ENCODE peak calls at places on chromosome 20, in six cellular contexts. One of them, this sample, is unnamed.

GRCh38 chr20:13452470-13453124 is 186.1 kb downstream of the TASP1 start:
- DNase-seq in K562: no peak
- DNase-seq in GM12878: no peak
- DNase-seq in H1: no peak
- DNase-seq in HepG2: peak; percentile 70
- DNase-seq in SK-N-SH: no peak
- DNase-seq in this sample: no peak

GRCh38 chr20:58637466-58638198 is 13.5 kb upstream of the STX16 start:
- DNase-seq in SK-N-SH: no peak
- DNase-seq in K562: no peak
- DNase-seq in H1: no peak
- DNase-seq in HepG2: no peak
- DNase-seq in GM12878: no peak
- DNase-seq in this sample: no peak

GRCh38 chr20:60117040-60117439 is 158.8 kb downstream of the CDH26 start:
- DNase-seq in K562: no peak
- DNase-seq in SK-N-SH: no peak
- DNase-seq in GM12878: no peak
- DNase-seq in HepG2: no peak
- DNase-seq in H1: no peak
- DNase-seq in this sample: no peak

GRCh38 chr20:48785801-48786200 is 42.0 kb downstream of the PREX1 start:
- DNase-seq in H1: no peak
- DNase-seq in HepG2: no peak
- DNase-seq in K562: no peak
- DNase-seq in SK-N-SH: no peak
- DNase-seq in GM12878: no peak
- DNase-seq in this sample: no peak

GRCh38 chr20:22555791-22556564 is 28.4 kb downstream of the FOXA2 start:
- DNase-seq in HepG2: no peak
- DNase-seq in GM12878: no peak
- DNase-seq in H1: no peak
- DNase-seq in SK-N-SH: no peak
- DNase-seq in K562: no peak
- DNase-seq in this sample: no peak

GRCh38 chr20:49684335-49684997 is 29.2 kb downstream of the B4GALT5 start:
- DNase-seq in SK-N-SH: no peak
- DNase-seq in K562: no peak
- DNase-seq in H1: no peak
- DNase-seq in HepG2: no peak
- DNase-seq in GM12878: no peak
- DNase-seq in this sample: peak; percentile 68

GRCh38 chr20:33373735-33374605 is 27.3 kb downstream of the CDK5RAP1 start:
- DNase-seq in K562: no peak
- DNase-seq in H1: no peak
- DNase-seq in HepG2: peak; percentile 99
- DNase-seq in SK-N-SH: no peak
- DNase-seq in GM12878: no peak
- DNase-seq in this sample: no peak

GRCh38 chr20:58024241-58024721 is 204.2 kb downstream of the ANKRD60 start:
- DNase-seq in K562: no peak
- DNase-seq in H1: no peak
- DNase-seq in HepG2: no peak
- DNase-seq in SK-N-SH: no peak
- DNase-seq in GM12878: no peak
- DNase-seq in this sample: no peak

GRCh38 chr20:61353261-61353995 is 101.4 kb downstream of the CDH4 start:
- DNase-seq in GM12878: no peak
- DNase-seq in H1: no peak
- DNase-seq in K562: no peak
- DNase-seq in HepG2: no peak
- DNase-seq in SK-N-SH: no peak
- DNase-seq in this sample: no peak

GRCh38 chr20:41848180-41848579 is 230.0 kb upstream of the CHD6 start:
- DNase-seq in K562: peak; percentile 24
- DNase-seq in GM12878: no peak
- DNase-seq in HepG2: peak; percentile 29
- DNase-seq in SK-N-SH: no peak
- DNase-seq in H1: no peak
- DNase-seq in this sample: no peak

GRCh38 chr20:49346682-49347081 is 68.8 kb upstream of the ZNFX1 start:
- DNase-seq in K562: no peak
- DNase-seq in SK-N-SH: peak; percentile 36
- DNase-seq in H1: no peak
- DNase-seq in GM12878: no peak
- DNase-seq in HepG2: no peak
- DNase-seq in this sample: no peak

GRCh38 chr20:47540443-47541354 is 39.0 kb downstream of the NCOA3 start:
- DNase-seq in SK-N-SH: no peak
- DNase-seq in K562: peak; percentile 24
- DNase-seq in H1: no peak
- DNase-seq in HepG2: peak; percentile 59
- DNase-seq in GM12878: peak; percentile 21
- DNase-seq in this sample: peak; percentile 38

GRCh38 chr20:41356951-41357350 is 9.7 kb downstream of the EMILIN3 start:
- DNase-seq in HepG2: no peak
- DNase-seq in GM12878: no peak
- DNase-seq in SK-N-SH: no peak
- DNase-seq in K562: no peak
- DNase-seq in H1: no peak
- DNase-seq in this sample: no peak

GRCh38 chr20:37071481-37071911 is 24.3 kb downstream of the RBL1 start:
- DNase-seq in HepG2: no peak
- DNase-seq in GM12878: peak; percentile 24
- DNase-seq in H1: no peak
- DNase-seq in SK-N-SH: no peak
- DNase-seq in K562: no peak
- DNase-seq in this sample: no peak

GRCh38 chr20:48718914-48719578 is 108.8 kb downstream of the PREX1 start:
- DNase-seq in SK-N-SH: no peak
- DNase-seq in H1: no peak
- DNase-seq in GM12878: no peak
- DNase-seq in HepG2: no peak
- DNase-seq in K562: no peak
- DNase-seq in this sample: no peak

GRCh38 chr20:10359621-10360040 is 74.4 kb downstream of the MKKS start:
- DNase-seq in HepG2: no peak
- DNase-seq in SK-N-SH: no peak
- DNase-seq in H1: no peak
- DNase-seq in K562: no peak
- DNase-seq in GM12878: peak; percentile 51
- DNase-seq in this sample: no peak

GRCh38 chr20:22491188-22491500 is 93.2 kb downstream of the FOXA2 start:
- DNase-seq in HepG2: no peak
- DNase-seq in GM12878: no peak
- DNase-seq in SK-N-SH: no peak
- DNase-seq in K562: no peak
- DNase-seq in H1: no peak
- DNase-seq in this sample: no peak

GRCh38 chr20:36336838-36337478 is 30.8 kb downstream of the DLGAP4 start:
- DNase-seq in GM12878: no peak
- DNase-seq in H1: no peak
- DNase-seq in SK-N-SH: peak; percentile 62
- DNase-seq in K562: no peak
- DNase-seq in HepG2: no peak
- DNase-seq in this sample: no peak

GRCh38 chr20:48708116-48708515 is 119.7 kb downstream of the PREX1 start:
- DNase-seq in HepG2: no peak
- DNase-seq in GM12878: no peak
- DNase-seq in K562: no peak
- DNase-seq in H1: no peak
- DNase-seq in SK-N-SH: no peak
- DNase-seq in this sample: no peak

GRCh38 chr20:56626367-56627121 is 2.6 kb upstream of the TFAP2C start:
- DNase-seq in GM12878: no peak
- DNase-seq in K562: peak; percentile 54
- DNase-seq in SK-N-SH: peak; percentile 74
- DNase-seq in HepG2: no peak
- DNase-seq in H1: peak; percentile 59
- DNase-seq in this sample: no peak

GRCh38 chr20:53975761-53976160 is 94.6 kb downstream of the BCAS1 start:
- DNase-seq in SK-N-SH: no peak
- DNase-seq in HepG2: peak; percentile 51
- DNase-seq in K562: no peak
- DNase-seq in GM12878: no peak
- DNase-seq in H1: no peak
- DNase-seq in this sample: no peak

GRCh38 chr20:53981130-53981529 is 89.3 kb downstream of the BCAS1 start:
- DNase-seq in K562: no peak
- DNase-seq in H1: no peak
- DNase-seq in GM12878: no peak
- DNase-seq in HepG2: no peak
- DNase-seq in SK-N-SH: no peak
- DNase-seq in this sample: no peak

GRCh38 chr20:53977391-53977790 is 93.0 kb downstream of the BCAS1 start:
- DNase-seq in SK-N-SH: no peak
- DNase-seq in GM12878: no peak
- DNase-seq in H1: no peak
- DNase-seq in HepG2: no peak
- DNase-seq in K562: no peak
- DNase-seq in this sample: no peak

GRCh38 chr20:53980101-53980500 is 90.3 kb downstream of the BCAS1 start:
- DNase-seq in HepG2: no peak
- DNase-seq in K562: no peak
- DNase-seq in H1: no peak
- DNase-seq in GM12878: no peak
- DNase-seq in SK-N-SH: no peak
- DNase-seq in this sample: no peak

GRCh38 chr20:53978497-53978896 is 91.9 kb downstream of the BCAS1 start:
- DNase-seq in SK-N-SH: no peak
- DNase-seq in GM12878: no peak
- DNase-seq in HepG2: no peak
- DNase-seq in K562: no peak
- DNase-seq in H1: no peak
- DNase-seq in this sample: no peak
- H3K27ac ChIP-seq in SK-N-SH: no peak overlapping the region
- H3K27ac ChIP-seq in GM12878: no peak overlapping the region
- H3K27ac ChIP-seq in HepG2: no peak overlapping the region
- H3K27ac ChIP-seq in K562: no peak overlapping the region
- H3K27ac ChIP-seq in H1: no peak overlapping the region
- H3K27ac ChIP-seq in this sample: no peak overlapping the region

GRCh38 chr20:2539341-2539740 is 3.0 kb downstream of the TMC2 start:
- DNase-seq in GM12878: no peak
- DNase-seq in K562: no peak
- DNase-seq in HepG2: peak; percentile 40
- DNase-seq in H1: no peak
- DNase-seq in SK-N-SH: no peak
- DNase-seq in this sample: no peak
- TF ChIP-seq GABPA in GM12878: no peak
- TF ChIP-seq GABPA in K562: no peak
- TF ChIP-seq GABPA in HepG2: no peak
- TF ChIP-seq GABPA in H1: no peak
- TF ChIP-seq GABPA in SK-N-SH: no peak
- TF ChIP-seq GABPA in this sample: no peak

GRCh38 chr20:20210943-20211273 is 157.0 kb upstream of the INSM1 start:
- DNase-seq in K562: no peak
- DNase-seq in GM12878: no peak
- DNase-seq in SK-N-SH: no peak
- DNase-seq in H1: no peak
- DNase-seq in HepG2: no peak
- DNase-seq in this sample: no peak

GRCh38 chr20:20211274-20211987 is 156.5 kb upstream of the INSM1 start:
- DNase-seq in HepG2: no peak
- DNase-seq in K562: no peak
- DNase-seq in GM12878: no peak
- DNase-seq in SK-N-SH: no peak
- DNase-seq in H1: no peak
- DNase-seq in this sample: no peak

GRCh38 chr20:20213722-20214121 is 154.2 kb upstream of the INSM1 start:
- DNase-seq in SK-N-SH: no peak
- DNase-seq in H1: no peak
- DNase-seq in GM12878: no peak
- DNase-seq in K562: no peak
- DNase-seq in HepG2: no peak
- DNase-seq in this sample: no peak

GRCh38 chr20:20211988-20212518 is 155.9 kb upstream of the INSM1 start:
- DNase-seq in H1: no peak
- DNase-seq in SK-N-SH: no peak
- DNase-seq in GM12878: no peak
- DNase-seq in HepG2: no peak
- DNase-seq in K562: no peak
- DNase-seq in this sample: no peak

GRCh38 chr20:20212675-20213096 is 155.2 kb upstream of the INSM1 start:
- DNase-seq in SK-N-SH: no peak
- DNase-seq in HepG2: no peak
- DNase-seq in H1: no peak
- DNase-seq in K562: no peak
- DNase-seq in GM12878: no peak
- DNase-seq in this sample: no peak
- H3K27ac ChIP-seq in SK-N-SH: no peak overlapping the region
- H3K27ac ChIP-seq in HepG2: no peak overlapping the region
- H3K27ac ChIP-seq in H1: no peak overlapping the region
- H3K27ac ChIP-seq in K562: no peak overlapping the region
- H3K27ac ChIP-seq in GM12878: no peak overlapping the region
- H3K27ac ChIP-seq in this sample: no peak overlapping the region

DNA sequence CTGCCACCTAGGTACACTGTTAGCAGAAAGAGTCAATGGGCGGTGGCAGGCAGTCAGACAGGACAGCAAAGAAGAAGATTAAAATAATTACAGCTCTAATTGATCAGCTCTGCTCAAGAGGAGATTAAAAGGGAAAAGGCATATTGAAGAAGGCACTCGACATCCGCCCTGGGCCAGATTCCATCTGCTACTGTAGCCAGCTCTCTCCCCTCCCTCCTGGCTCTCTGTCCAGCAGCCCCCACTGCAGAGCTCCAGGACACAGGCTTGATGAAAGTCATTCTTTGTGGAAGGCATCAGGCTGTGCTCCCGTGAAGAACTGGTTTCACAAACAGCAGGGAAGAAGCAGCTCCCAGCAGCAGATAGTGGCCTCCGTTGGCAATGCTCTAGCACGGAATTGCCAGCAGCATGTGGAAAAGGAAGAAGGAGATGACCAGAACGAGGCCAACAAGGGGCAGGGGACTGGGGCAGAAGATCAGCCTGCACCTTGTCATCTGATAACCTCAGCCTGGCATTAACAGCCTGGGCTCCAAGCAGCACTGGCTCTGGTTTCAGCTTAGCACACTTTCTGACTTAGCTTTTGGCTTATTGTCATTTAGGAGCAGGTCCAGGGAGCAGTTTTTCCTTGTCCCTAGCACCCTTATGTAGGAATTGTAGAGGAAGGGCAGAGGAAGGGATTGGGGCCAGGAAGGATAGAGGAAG is 465.9 kb downstream of the KIF16B start:
- DNase-seq in HepG2: no peak
- DNase-seq in GM12878: no peak
- DNase-seq in H1: no peak
- DNase-seq in SK-N-SH: peak; percentile 48
- DNase-seq in K562: no peak
- DNase-seq in this sample: no peak
- TF ChIP-seq GABPA in HepG2: no peak
- TF ChIP-seq GABPA in GM12878: no peak
- TF ChIP-seq GABPA in H1: no peak
- TF ChIP-seq GABPA in SK-N-SH: no peak
- TF ChIP-seq GABPA in K562: no peak
- TF ChIP-seq GABPA in this sample: no peak

This sample was measured in HL-60.